ENCODE peak calls at places on chromosomes 5 and 9, in four cellular contexts. N is naive thymus-derived CD8-positive, alpha-beta T cell; W is foreskin keratinocyte; H is RWPE2. K is an unnamed sample.

GRCh38 chr9:127989094-127989493 is 8.3 kb upstream of the EEIG1 start:
- ATAC-seq in N (no peak), W (no peak), H (no peak), K (no peak)

GRCh38 chr9:7147136-7148090 is 389.6 kb downstream of the KDM4C start:
- ATAC-seq in N (no peak), W (peak; percentile 11), H (no peak), K (no peak)

GRCh38 chr9:107269681-107270080 is 13.4 kb upstream of the RAD23B start:
- ATAC-seq in N (no peak), W (no peak), H (peak; percentile 41), K (no peak)

GRCh38 chr9:91332476-91333231 is 29.1 kb downstream of the AUH start:
- ATAC-seq in N (no peak), W (no peak), H (no peak), K (no peak)

GRCh38 chr5:38557309-38557710 is 864 bp upstream of the LIFR start:
- ATAC-seq in N (no peak), W (peak; percentile 3), H (peak; percentile 6), K (no peak)

GRCh38 chr9:87910821-87911220 is 6.9 kb upstream of the SPATA31C1 start:
- ATAC-seq in N (no peak), W (no peak), H (no peak), K (no peak)

GRCh38 chr9:93081931-93082330 is 14.1 kb upstream of the CARD19 start:
- ATAC-seq in N (no peak), W (no peak), H (no peak), K (no peak)

GRCh38 chr5:124725040-124725434 is 21.4 kb downstream of the ZNF608 start:
- ATAC-seq in N (no peak), W (no peak), H (no peak), K (no peak)

GRCh38 chr5:74767579-74767913 is 497 bp downstream of the NSA2 start:
- ATAC-seq in N (peak; percentile 10), W (peak; percentile 26), H (peak; percentile 28), K (no peak)